ENCODE peak calls at places on chromosome 22, in five cellular contexts. K, Z, W, R and J are unnamed samples.

GRCh38 chr22:32852346-32853251 is 51.1 kb downstream of the TIMP3 start:
- DNase-seq in K (peak; percentile 36), Z (no peak), W (no peak), R (no peak), J (no peak)

GRCh38 chr22:24816841-24817240 is 10.8 kb downstream of the SGSM1 start:
- DNase-seq in K (no peak), Z (no peak), W (no peak), R (no peak), J (no peak)

GRCh38 chr22:21642584-21643448 is 714 bp downstream of the SDF2L1 start:
- DNase-seq in K (no peak), Z (no peak), W (peak; percentile 85), R (peak; percentile 52), J (no peak)

GRCh38 chr22:28231423-28231822 is 312.4 kb upstream of the PITPNB start:
- DNase-seq in K (no peak), Z (peak; percentile 33), W (no peak), R (no peak), J (no peak)

GRCh38 chr22:30754971-30755759 is 60.5 kb downstream of the OSBP2 start:
- DNase-seq in K (no peak), Z (peak; percentile 51), W (no peak), R (peak; percentile 27), J (peak; percentile 45)

GRCh38 chr22:22894740-22895731 is 7.4 kb downstream of the IGLL5 start:
- DNase-seq in K (no peak), Z (no peak), W (no peak), R (no peak), J (no peak)

GRCh38 chr22:36467946-36468345 is 13.5 kb downstream of the TXN2 start:
- DNase-seq in K (no peak), Z (no peak), W (no peak), R (no peak), J (no peak)

GRCh38 chr22:27216444-27216843 is 559.1 kb downstream of the MIAT start:
- DNase-seq in K (no peak), Z (no peak), W (no peak), R (no peak), J (no peak)

GRCh38 chr22:26623984-26624383 is 2.2 kb downstream of the CRYBA4 start:
- DNase-seq in K (no peak), Z (no peak), W (no peak), R (no peak), J (no peak)

GRCh38 chr22:21055564-21055834 is 9.8 kb downstream of the LRRC74B start:
- DNase-seq in K (no peak), Z (no peak), W (no peak), R (no peak), J (no peak)

GRCh38 chr22:30222321-30222720 is 24.2 kb downstream of the LIF start:
- DNase-seq in K (no peak), Z (no peak), W (no peak), R (no peak), J (no peak)

GRCh38 chr22:38567531-38568245 is 2.3 kb downstream of the DMC1 start:
- DNase-seq in K (no peak), Z (no peak), W (no peak), R (no peak), J (no peak)

GRCh38 chr22:39234867-39235687 is 9.7 kb downstream of the PDGFB start:
- DNase-seq in K (no peak), Z (no peak), W (peak; percentile 84), R (no peak), J (no peak)

GRCh38 chr22:49853981-49854791 is 542 bp downstream of the ZBED4 start:
- DNase-seq in K (no peak), Z (peak; percentile 39), W (peak; percentile 86), R (peak; percentile 33), J (no peak)

GRCh38 chr22:49453816-49454215 is 373.9 kb downstream of the BRD1 start:
- DNase-seq in K (no peak), Z (no peak), W (no peak), R (no peak), J (no peak)

GRCh38 chr22:20798218-20798617 is 24.3 kb downstream of the SERPIND1 start:
- DNase-seq in K (no peak), Z (no peak), W (no peak), R (no peak), J (no peak)

GRCh38 chr22:27331526-27332281 is 469.9 kb downstream of the MN1 start:
- DNase-seq in K (no peak), Z (no peak), W (peak; percentile 89), R (no peak), J (no peak)

GRCh38 chr22:20794132-20794990 is 20.4 kb downstream of the SERPIND1 start:
- DNase-seq in K (no peak), Z (no peak), W (no peak), R (no peak), J (no peak)

GRCh38 chr22:46066691-46067090 is 83.6 kb upstream of the PPARA start:
- DNase-seq in K (peak; percentile 19), Z (no peak), W (no peak), R (no peak), J (no peak)

GRCh38 chr22:46068908-46069481 is 81.3 kb upstream of the PPARA start:
- DNase-seq in K (peak; percentile 12), Z (no peak), W (peak; percentile 56), R (no peak), J (no peak)

GRCh38 chr22:46068176-46068907 is 82.0 kb upstream of the PPARA start:
- DNase-seq in K (no peak), Z (no peak), W (no peak), R (no peak), J (no peak)

GRCh38 chr22:46065733-46066454 is 84.4 kb upstream of the PPARA start:
- DNase-seq in K (no peak), Z (no peak), W (no peak), R (no peak), J (no peak)

GRCh38 chr22:46067159-46068111 is 82.9 kb upstream of the PPARA start:
- DNase-seq in K (peak; percentile 4), Z (no peak), W (no peak), R (no peak), J (no peak)
- H3K27ac ChIP-seq in K (peak overlapping the region; percentile 100), Z (no peak overlapping the region), W (peak overlapping the region; percentile 100), R (peak overlapping the region; percentile 3), J (no peak overlapping the region)

GRCh38 chr22:45190473-45190872 is 26.7 kb downstream of the NUP50 start:
- DNase-seq in K (no peak), Z (no peak), W (no peak), R (no peak), J (no peak)

GRCh38 chr22:45185718-45186511 is 22.2 kb downstream of the NUP50 start:
- DNase-seq in K (no peak), Z (no peak), W (no peak), R (no peak), J (no peak)

GRCh38 chr22:45192701-45193187 is 29.0 kb downstream of the NUP50 start:
- DNase-seq in K (no peak), Z (no peak), W (no peak), R (no peak), J (no peak)

GRCh38 chr22:45187891-45188290 is 24.2 kb downstream of the NUP50 start:
- DNase-seq in K (no peak), Z (no peak), W (no peak), R (no peak), J (no peak)

DNA sequence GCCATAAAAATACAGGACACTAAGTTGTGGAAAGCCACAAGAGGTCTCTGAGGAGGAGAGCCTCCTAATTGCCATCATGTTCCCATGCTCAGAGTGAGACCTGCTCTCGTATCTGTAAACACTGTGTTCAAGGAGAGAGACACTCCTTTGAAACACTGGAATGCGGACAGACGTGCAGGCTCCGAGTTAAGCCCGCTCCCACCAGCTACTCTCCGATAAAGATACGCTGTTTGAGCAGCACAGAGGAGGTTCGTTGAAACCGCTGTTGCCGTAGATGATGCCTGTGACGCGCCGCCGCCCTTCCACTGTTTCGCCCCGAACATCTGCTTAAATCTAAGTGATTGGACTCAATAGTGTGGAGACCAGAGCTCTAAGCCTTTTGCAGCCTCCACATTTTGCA is 25.1 kb downstream of the NUP50 start:
- DNase-seq in K (no peak), Z (no peak), W (peak; percentile 13), R (no peak), J (no peak)
- H3K36me3 ChIP-seq in K (peaks cover 4% of the 10 kb centered on the region), Z (peaks cover 12% of the 10 kb centered on the region), W (peaks cover 14% of the 10 kb centered on the region), R (peaks cover 32% of the 10 kb centered on the region), J (peaks cover 6% of the 10 kb centered on the region)

GRCh38 chr22:46737976-46738641 is at the start of gene CERK:
- DNase-seq in K (peak; percentile 41), Z (peak; percentile 56), W (peak; percentile 89), R (peak; percentile 67), J (no peak)

GRCh38 chr22:46738642-46738960 is 549 bp upstream of the CERK start:
- DNase-seq in K (no peak), Z (no peak), W (no peak), R (peak; percentile 23), J (no peak)

GRCh38 chr22:46736705-46737104 is 1.3 kb downstream of the CERK start:
- DNase-seq in K (no peak), Z (no peak), W (no peak), R (no peak), J (no peak)

GRCh38 chr22:46735747-46736608 is 2.1 kb downstream of the CERK start:
- DNase-seq in K (no peak), Z (no peak), W (peak; percentile 61), R (no peak), J (no peak)

GRCh38 chr22:46737105-46737975 is 712 bp downstream of the CERK start:
- DNase-seq in K (no peak), Z (no peak), W (peak; percentile 85), R (peak; percentile 53), J (no peak)
- H3K27ac ChIP-seq in K (peak overlapping the region; percentile 96), Z (peak overlapping the region; percentile 56), W (peak overlapping the region; percentile 90), R (peak overlapping the region; percentile 86), J (no peak overlapping the region)

GRCh38 chr22:44207981-44208317 is 27.2 kb downstream of the PARVG start:
- DNase-seq in K (no peak), Z (no peak), W (no peak), R (no peak), J (no peak)

GRCh38 chr22:44206696-44207095 is 26.0 kb downstream of the PARVG start:
- DNase-seq in K (no peak), Z (no peak), W (peak; percentile 38), R (no peak), J (no peak)

GRCh38 chr22:44209343-44209742 is 28.6 kb downstream of the PARVG start:
- DNase-seq in K (no peak), Z (no peak), W (no peak), R (no peak), J (no peak)

GRCh38 chr22:44205713-44206645 is 25.3 kb downstream of the PARVG start:
- DNase-seq in K (no peak), Z (no peak), W (peak; percentile 34), R (no peak), J (no peak)

DNA sequence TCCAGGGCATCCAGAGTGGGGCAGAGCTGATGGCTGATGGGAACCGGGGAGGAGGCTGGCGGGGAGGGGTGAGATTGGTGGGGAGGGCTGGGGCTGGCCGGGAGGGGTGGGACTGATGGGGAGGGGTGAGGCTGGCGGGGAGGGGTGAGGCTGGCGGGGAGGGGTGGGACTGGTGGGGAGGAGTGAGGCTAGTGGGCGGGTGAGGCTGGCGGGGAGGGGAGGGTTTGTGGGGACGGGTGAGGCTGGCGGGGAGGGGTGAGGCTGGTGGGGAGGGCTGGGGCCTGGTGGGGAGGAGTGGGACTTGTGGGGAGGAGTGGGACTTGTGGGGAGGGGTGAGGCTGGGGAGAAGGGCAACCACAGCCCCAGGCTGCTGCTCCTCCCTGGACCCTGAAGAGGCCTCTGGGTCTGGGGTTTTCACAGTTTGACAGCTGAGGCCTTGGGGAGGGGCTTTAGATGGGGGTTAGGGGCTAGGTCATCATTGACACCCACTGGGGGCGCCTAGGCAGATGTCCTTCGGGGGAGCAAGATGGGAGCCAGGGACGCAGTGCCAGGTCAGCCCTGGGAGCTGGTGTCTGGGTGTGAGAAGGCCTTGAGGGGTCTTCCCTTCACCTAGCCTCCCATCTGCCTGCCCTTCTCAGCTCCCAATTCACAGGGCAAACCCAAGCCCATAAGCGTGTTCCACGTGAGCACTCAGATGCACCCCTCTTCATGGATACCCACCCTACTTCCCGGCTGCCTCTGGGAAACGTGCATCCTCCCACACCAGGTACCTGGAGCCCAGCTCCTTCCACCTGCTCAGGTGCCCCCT is 26.7 kb downstream of the PARVG start:
- DNase-seq in K (no peak), Z (no peak), W (no peak), R (no peak), J (no peak)
- H3K36me3 ChIP-seq in K (no peaks in the 10 kb centered on the region), Z (no peaks in the 10 kb centered on the region), W (no peaks in the 10 kb centered on the region), R (peaks cover 32% of the 10 kb centered on the region), J (no peaks in the 10 kb centered on the region)